ENCODE peak calls at places on chromosomes 2 and 18, in eight cellular contexts. Q is fibroblast of lung, E is Kasumi-1, H is right lobe of liver, M is AG04449, F is RWPE1, C is lower lobe of right lung, Y is nucleus accumbens. J is an unnamed sample.

GRCh38 chr2:230913406-230913805 is 11.6 kb downstream of the GPR55 start:
- DNase-seq in Q (no peak), E (peak), H (no peak), M (no peak), F (no peak), C (peak), Y (no peak), J (peak)

GRCh38 chr2:237196866-237197618 is 111.4 kb downstream of the COPS8 start:
- DNase-seq in Q (peak), E (no peak), H (no peak), M (no peak), F (peak), C (no peak), Y (no peak), J (peak)

GRCh38 chr2:164138750-164139149 is 402.9 kb upstream of the FIGN start:
- DNase-seq in Q (no peak), E (no peak), H (no peak), M (no peak), F (no peak), C (no peak), Y (no peak), J (no peak)

GRCh38 chr2:26816893-26817292 is 31.0 kb downstream of the CENPA start:
- DNase-seq in Q (no peak), E (no peak), H (no peak), M (no peak), F (no peak), C (no peak), Y (no peak), J (no peak)

GRCh38 chr2:201432038-201432437 is 19.2 kb downstream of the TRAK2 start:
- DNase-seq in Q (peak), E (peak), H (no peak), M (no peak), F (peak), C (no peak), Y (no peak), J (peak)

GRCh38 chr18:33114749-33115148 is 325.8 kb downstream of the CCDC178 start:
- DNase-seq in Q (no peak), E (no peak), H (no peak), M (no peak), F (no peak), C (no peak), Y (no peak), J (no peak)

GRCh38 chr2:9941196-9941995 is 10.1 kb upstream of the GRHL1 start:
- DNase-seq in Q (peak), E (no peak), H (no peak), M (peak), F (peak), C (no peak), Y (no peak), J (peak)

GRCh38 chr2:7633556-7634153 is 716.4 kb downstream of the RNF144A start:
- DNase-seq in Q (no peak), E (no peak), H (no peak), M (no peak), F (no peak), C (no peak), Y (no peak), J (no peak)

GRCh38 chr18:6370410-6370809 is 44.3 kb downstream of the L3MBTL4 start:
- DNase-seq in Q (peak), E (no peak), H (peak), M (no peak), F (no peak), C (no peak), Y (no peak), J (no peak)

GRCh38 chr2:86221066-86221684 is 21.9 kb downstream of the MRPL35 start:
- DNase-seq in Q (peak), E (peak), H (no peak), M (no peak), F (peak), C (no peak), Y (no peak), J (peak)

GRCh38 chr18:2304378-2305175 is 266.7 kb downstream of the METTL4 start:
- DNase-seq in Q (peak), E (no peak), H (no peak), M (no peak), F (peak), C (no peak), Y (no peak), J (peak)

GRCh38 chr2:154952346-154953010 is 254.0 kb downstream of the KCNJ3 start:
- DNase-seq in Q (no peak), E (no peak), H (no peak), M (no peak), F (no peak), C (no peak), Y (peak), J (no peak)

GRCh38 chr2:214203744-214204289 is 207.0 kb upstream of the VWC2L start:
- DNase-seq in Q (peak), E (no peak), H (no peak), M (no peak), F (no peak), C (no peak), Y (no peak), J (peak)

GRCh38 chr2:122255924-122256323 is 500.5 kb downstream of the TSN start:
- DNase-seq in Q (peak), E (no peak), H (no peak), M (no peak), F (peak), C (no peak), Y (no peak), J (peak)

GRCh38 chr2:8231909-8232308 is 449.9 kb upstream of the ID2 start:
- DNase-seq in Q (no peak), E (no peak), H (no peak), M (no peak), F (no peak), C (no peak), Y (no peak), J (no peak)

GRCh38 chr2:34785206-34785785 is 1186.2 kb upstream of the FAM98A start:
- DNase-seq in Q (no peak), E (no peak), H (no peak), M (no peak), F (no peak), C (no peak), Y (no peak), J (no peak)

GRCh38 chr2:122191331-122191730 is 435.9 kb downstream of the TSN start:
- DNase-seq in Q (no peak), E (peak), H (peak), M (no peak), F (peak), C (no peak), Y (no peak), J (peak)

GRCh38 chr2:178397002-178397605 is 53.9 kb downstream of the PRKRA start:
- DNase-seq in Q (peak), E (peak), H (no peak), M (no peak), F (peak), C (no peak), Y (no peak), J (peak)

GRCh38 chr2:133863106-133863800 is 295.0 kb upstream of the NCKAP5 start:
- DNase-seq in Q (no peak), E (no peak), H (no peak), M (no peak), F (no peak), C (no peak), Y (no peak), J (no peak)

GRCh38 chr2:148298201-148298600 is 277.3 kb downstream of the MBD5 start:
- DNase-seq in Q (peak), E (no peak), H (no peak), M (no peak), F (no peak), C (no peak), Y (no peak), J (peak)

GRCh38 chr2:196369967-196370366 is 198.6 kb upstream of the STK17B start:
- DNase-seq in Q (no peak), E (no peak), H (no peak), M (no peak), F (no peak), C (no peak), Y (no peak), J (no peak)

GRCh38 chr18:62741118-62741566 is 25.8 kb downstream of the PHLPP1 start:
- DNase-seq in Q (peak), E (peak), H (no peak), M (no peak), F (peak), C (no peak), Y (no peak), J (peak)

GRCh38 chr2:177572236-177572671 is 179.7 kb downstream of the AGPS start:
- DNase-seq in Q (peak), E (no peak), H (no peak), M (no peak), F (no peak), C (no peak), Y (no peak), J (no peak)

GRCh38 chr2:30763151-30763660 is 44.0 kb downstream of the CAPN13 start:
- DNase-seq in Q (no peak), E (no peak), H (no peak), M (no peak), F (no peak), C (no peak), Y (no peak), J (no peak)